ENCODE peak calls at places on chromosomes 3 and 15, in eight cellular contexts. One of them, this sample, is unnamed.
A peak's percentile ranks its signal among the peaks of the same experiment; 100 is the strongest.

GRCh38 chr3:134917631-134918030 is 122.6 kb downstream of the EPHB1 start:
- DNase-seq in IMR-90: no peak
- DNase-seq in lower lobe of right lung: no peak
- DNase-seq in thoracic aorta: no peak
- DNase-seq in GM23338: no peak
- DNase-seq in heart left ventricle: no peak
- DNase-seq in upper lobe of left lung: no peak
- DNase-seq in PC-3: peak; percentile 72
- DNase-seq in this sample: no peak

GRCh38 chr3:169077394-169077906 is 586.1 kb downstream of the MECOM start:
- DNase-seq in IMR-90: no peak
- DNase-seq in lower lobe of right lung: no peak
- DNase-seq in thoracic aorta: no peak
- DNase-seq in GM23338: no peak
- DNase-seq in heart left ventricle: no peak
- DNase-seq in upper lobe of left lung: no peak
- DNase-seq in PC-3: no peak
- DNase-seq in this sample: no peak

GRCh38 chr3:125129512-125129962 is 73.7 kb upstream of the HEG1 start:
- DNase-seq in IMR-90: peak; percentile 99
- DNase-seq in lower lobe of right lung: no peak
- DNase-seq in thoracic aorta: peak; percentile 46
- DNase-seq in GM23338: no peak
- DNase-seq in heart left ventricle: no peak
- DNase-seq in upper lobe of left lung: peak; percentile 56
- DNase-seq in PC-3: peak; percentile 79
- DNase-seq in this sample: peak; percentile 88

GRCh38 chr15:66875588-66876422 is 173.8 kb downstream of the SMAD6 start:
- DNase-seq in IMR-90: peak; percentile 25
- DNase-seq in lower lobe of right lung: no peak
- DNase-seq in thoracic aorta: no peak
- DNase-seq in GM23338: no peak
- DNase-seq in heart left ventricle: no peak
- DNase-seq in upper lobe of left lung: no peak
- DNase-seq in PC-3: no peak
- DNase-seq in this sample: no peak

GRCh38 chr15:70269991-70270751 is 172.5 kb upstream of the TLE3 start:
- DNase-seq in IMR-90: no peak
- DNase-seq in lower lobe of right lung: no peak
- DNase-seq in thoracic aorta: no peak
- DNase-seq in GM23338: no peak
- DNase-seq in heart left ventricle: peak; percentile 62
- DNase-seq in upper lobe of left lung: peak; percentile 51
- DNase-seq in PC-3: peak; percentile 85
- DNase-seq in this sample: no peak

GRCh38 chr3:13702226-13702820 is 153.4 kb downstream of the FBLN2 start:
- DNase-seq in IMR-90: no peak
- DNase-seq in lower lobe of right lung: no peak
- DNase-seq in thoracic aorta: no peak
- DNase-seq in GM23338: no peak
- DNase-seq in heart left ventricle: no peak
- DNase-seq in upper lobe of left lung: no peak
- DNase-seq in PC-3: no peak
- DNase-seq in this sample: peak; percentile 41

GRCh38 chr3:143328459-143328858 is 208.9 kb downstream of the CHST2 start:
- DNase-seq in IMR-90: no peak
- DNase-seq in lower lobe of right lung: no peak
- DNase-seq in thoracic aorta: no peak
- DNase-seq in GM23338: peak; percentile 8
- DNase-seq in heart left ventricle: no peak
- DNase-seq in upper lobe of left lung: no peak
- DNase-seq in PC-3: no peak
- DNase-seq in this sample: no peak

GRCh38 chr15:92121047-92121446 is 267.5 kb downstream of the SLCO3A1 start:
- DNase-seq in IMR-90: no peak
- DNase-seq in lower lobe of right lung: no peak
- DNase-seq in thoracic aorta: no peak
- DNase-seq in GM23338: no peak
- DNase-seq in heart left ventricle: no peak
- DNase-seq in upper lobe of left lung: no peak
- DNase-seq in PC-3: no peak
- DNase-seq in this sample: no peak

GRCh38 chr3:178810173-178810572 is 261.4 kb downstream of the ZMAT3 start:
- DNase-seq in IMR-90: no peak
- DNase-seq in lower lobe of right lung: no peak
- DNase-seq in thoracic aorta: no peak
- DNase-seq in GM23338: peak; percentile 14
- DNase-seq in heart left ventricle: peak; percentile 22
- DNase-seq in upper lobe of left lung: no peak
- DNase-seq in PC-3: no peak
- DNase-seq in this sample: no peak

GRCh38 chr15:88894819-88895767 is at the start of gene HAPLN3:
- DNase-seq in IMR-90: peak; percentile 47
- DNase-seq in lower lobe of right lung: no peak
- DNase-seq in thoracic aorta: no peak
- DNase-seq in GM23338: peak; percentile 83
- DNase-seq in heart left ventricle: no peak
- DNase-seq in upper lobe of left lung: peak; percentile 63
- DNase-seq in PC-3: no peak
- DNase-seq in this sample: no peak

GRCh38 chr3:167491626-167492025 is 17.8 kb upstream of the SERPINI2 start:
- DNase-seq in IMR-90: no peak
- DNase-seq in lower lobe of right lung: no peak
- DNase-seq in thoracic aorta: no peak
- DNase-seq in GM23338: peak; percentile 19
- DNase-seq in heart left ventricle: no peak
- DNase-seq in upper lobe of left lung: no peak
- DNase-seq in PC-3: no peak
- DNase-seq in this sample: no peak

GRCh38 chr3:192916455-192917257 is 1.0 kb downstream of the MB21D2 start:
- DNase-seq in IMR-90: peak; percentile 73
- DNase-seq in lower lobe of right lung: peak; percentile 77
- DNase-seq in thoracic aorta: no peak
- DNase-seq in GM23338: peak; percentile 93
- DNase-seq in heart left ventricle: peak; percentile 85
- DNase-seq in upper lobe of left lung: peak; percentile 63
- DNase-seq in PC-3: peak; percentile 72
- DNase-seq in this sample: peak; percentile 84

GRCh38 chr3:62755285-62755684 is 119.9 kb downstream of the CADPS start:
- DNase-seq in IMR-90: no peak
- DNase-seq in lower lobe of right lung: no peak
- DNase-seq in thoracic aorta: no peak
- DNase-seq in GM23338: no peak
- DNase-seq in heart left ventricle: no peak
- DNase-seq in upper lobe of left lung: no peak
- DNase-seq in PC-3: peak; percentile 16
- DNase-seq in this sample: no peak

GRCh38 chr3:170692720-170693119 is 106.8 kb upstream of the SLC7A14 start:
- DNase-seq in IMR-90: peak; percentile 70
- DNase-seq in lower lobe of right lung: no peak
- DNase-seq in thoracic aorta: no peak
- DNase-seq in GM23338: no peak
- DNase-seq in heart left ventricle: no peak
- DNase-seq in upper lobe of left lung: no peak
- DNase-seq in PC-3: peak; percentile 66
- DNase-seq in this sample: no peak

GRCh38 chr3:170695486-170696069 is 109.7 kb upstream of the SLC7A14 start:
- DNase-seq in IMR-90: no peak
- DNase-seq in lower lobe of right lung: no peak
- DNase-seq in thoracic aorta: no peak
- DNase-seq in GM23338: no peak
- DNase-seq in heart left ventricle: no peak
- DNase-seq in upper lobe of left lung: no peak
- DNase-seq in PC-3: peak; percentile 85
- DNase-seq in this sample: no peak

GRCh38 chr3:170689218-170689874 is 103.5 kb upstream of the SLC7A14 start:
- DNase-seq in IMR-90: peak; percentile 88
- DNase-seq in lower lobe of right lung: peak; percentile 64
- DNase-seq in thoracic aorta: no peak
- DNase-seq in GM23338: peak; percentile 83
- DNase-seq in heart left ventricle: no peak
- DNase-seq in upper lobe of left lung: peak; percentile 67
- DNase-seq in PC-3: peak; percentile 92
- DNase-seq in this sample: no peak

GRCh38 chr3:170690133-170690981 is 104.5 kb upstream of the SLC7A14 start:
- DNase-seq in IMR-90: peak; percentile 52
- DNase-seq in lower lobe of right lung: peak; percentile 79
- DNase-seq in thoracic aorta: no peak
- DNase-seq in GM23338: peak; percentile 80
- DNase-seq in heart left ventricle: peak; percentile 68
- DNase-seq in upper lobe of left lung: peak; percentile 65
- DNase-seq in PC-3: peak; percentile 40
- DNase-seq in this sample: peak; percentile 66
- TF ChIP-seq CTCF in IMR-90: peak; percentile 65
- TF ChIP-seq CTCF in lower lobe of right lung: peak; percentile 83
- TF ChIP-seq CTCF in thoracic aorta: peak; percentile 49
- TF ChIP-seq CTCF in GM23338: peak; percentile 86
- TF ChIP-seq CTCF in heart left ventricle: peak; percentile 75
- TF ChIP-seq CTCF in upper lobe of left lung: peak; percentile 53
- TF ChIP-seq CTCF in PC-3: peak; percentile 64
- TF ChIP-seq CTCF in this sample: peak; percentile 48

GRCh38 chr3:56758539-56758981 is 43.2 kb downstream of the ARHGEF3 start:
- DNase-seq in IMR-90: peak; percentile 91
- DNase-seq in lower lobe of right lung: peak; percentile 55
- DNase-seq in thoracic aorta: no peak
- DNase-seq in GM23338: no peak
- DNase-seq in heart left ventricle: no peak
- DNase-seq in upper lobe of left lung: peak; percentile 79
- DNase-seq in PC-3: peak; percentile 84
- DNase-seq in this sample: no peak

GRCh38 chr3:56753206-56753605 is 48.5 kb downstream of the ARHGEF3 start:
- DNase-seq in IMR-90: peak; percentile 40
- DNase-seq in lower lobe of right lung: no peak
- DNase-seq in thoracic aorta: no peak
- DNase-seq in GM23338: no peak
- DNase-seq in heart left ventricle: no peak
- DNase-seq in upper lobe of left lung: peak; percentile 63
- DNase-seq in PC-3: no peak
- DNase-seq in this sample: no peak

GRCh38 chr3:56751056-56751455 is 50.7 kb downstream of the ARHGEF3 start:
- DNase-seq in IMR-90: no peak
- DNase-seq in lower lobe of right lung: no peak
- DNase-seq in thoracic aorta: no peak
- DNase-seq in GM23338: no peak
- DNase-seq in heart left ventricle: no peak
- DNase-seq in upper lobe of left lung: no peak
- DNase-seq in PC-3: no peak
- DNase-seq in this sample: no peak

GRCh38 chr3:56759532-56759931 is 42.2 kb downstream of the ARHGEF3 start:
- DNase-seq in IMR-90: no peak
- DNase-seq in lower lobe of right lung: no peak
- DNase-seq in thoracic aorta: no peak
- DNase-seq in GM23338: no peak
- DNase-seq in heart left ventricle: no peak
- DNase-seq in upper lobe of left lung: no peak
- DNase-seq in PC-3: no peak
- DNase-seq in this sample: no peak

GRCh38 chr3:56754753-56755365 is 46.9 kb downstream of the ARHGEF3 start:
- DNase-seq in IMR-90: no peak
- DNase-seq in lower lobe of right lung: peak; percentile 54
- DNase-seq in thoracic aorta: no peak
- DNase-seq in GM23338: no peak
- DNase-seq in heart left ventricle: peak; percentile 41
- DNase-seq in upper lobe of left lung: peak; percentile 53
- DNase-seq in PC-3: no peak
- DNase-seq in this sample: no peak
- H3K4me3 ChIP-seq in IMR-90: no peak overlapping the region
- H3K4me3 ChIP-seq in lower lobe of right lung: peak overlapping the region; percentile 37
- H3K4me3 ChIP-seq in thoracic aorta: peak overlapping the region; percentile 43
- H3K4me3 ChIP-seq in GM23338: no peak overlapping the region
- H3K4me3 ChIP-seq in heart left ventricle: peak overlapping the region; percentile 18
- H3K4me3 ChIP-seq in upper lobe of left lung: peak overlapping the region; percentile 35
- H3K4me3 ChIP-seq in PC-3: no peak overlapping the region
- H3K4me3 ChIP-seq in this sample: no peak overlapping the region

GRCh38 chr15:43492266-43492665 is 690 bp downstream of the TP53BP1 start:
- DNase-seq in IMR-90: no peak
- DNase-seq in lower lobe of right lung: no peak
- DNase-seq in thoracic aorta: no peak
- DNase-seq in GM23338: peak; percentile 66
- DNase-seq in heart left ventricle: no peak
- DNase-seq in upper lobe of left lung: no peak
- DNase-seq in PC-3: no peak
- DNase-seq in this sample: no peak
- H3K27ac ChIP-seq in IMR-90: peak overlapping the region; percentile 95
- H3K27ac ChIP-seq in lower lobe of right lung: peak overlapping the region; percentile 82
- H3K27ac ChIP-seq in thoracic aorta: peak overlapping the region; percentile 65
- H3K27ac ChIP-seq in GM23338: peak overlapping the region; percentile 82
- H3K27ac ChIP-seq in heart left ventricle: peak overlapping the region; percentile 83
- H3K27ac ChIP-seq in upper lobe of left lung: peak overlapping the region; percentile 85
- H3K27ac ChIP-seq in PC-3: no peak overlapping the region
- H3K27ac ChIP-seq in this sample: peak overlapping the region; percentile 73

GRCh38 chr3:45779746-45780735 is 16.3 kb downstream of the SLC6A20 start:
- DNase-seq in IMR-90: no peak
- DNase-seq in lower lobe of right lung: no peak
- DNase-seq in thoracic aorta: no peak
- DNase-seq in GM23338: no peak
- DNase-seq in heart left ventricle: no peak
- DNase-seq in upper lobe of left lung: peak; percentile 54
- DNase-seq in PC-3: no peak
- DNase-seq in this sample: no peak
- TF ChIP-seq CTCF in IMR-90: no peak
- TF ChIP-seq CTCF in lower lobe of right lung: no peak
- TF ChIP-seq CTCF in thoracic aorta: no peak
- TF ChIP-seq CTCF in GM23338: no peak
- TF ChIP-seq CTCF in heart left ventricle: no peak
- TF ChIP-seq CTCF in upper lobe of left lung: no peak
- TF ChIP-seq CTCF in PC-3: no peak
- TF ChIP-seq CTCF in this sample: no peak

GRCh38 chr15:40859206-40859851 is 14.7 kb downstream of the RHOV start:
- DNase-seq in IMR-90: peak; percentile 68
- DNase-seq in lower lobe of right lung: peak; percentile 86
- DNase-seq in thoracic aorta: no peak
- DNase-seq in GM23338: peak; percentile 94
- DNase-seq in heart left ventricle: peak; percentile 62
- DNase-seq in upper lobe of left lung: peak; percentile 87
- DNase-seq in PC-3: peak; percentile 87
- DNase-seq in this sample: no peak

GRCh38 chr15:40856736-40857135 is 12.9 kb downstream of the SPINT1 start:
- DNase-seq in IMR-90: no peak
- DNase-seq in lower lobe of right lung: no peak
- DNase-seq in thoracic aorta: no peak
- DNase-seq in GM23338: no peak
- DNase-seq in heart left ventricle: no peak
- DNase-seq in upper lobe of left lung: no peak
- DNase-seq in PC-3: no peak
- DNase-seq in this sample: no peak

GRCh38 chr15:40855706-40856234 is 11.9 kb downstream of the SPINT1 start:
- DNase-seq in IMR-90: no peak
- DNase-seq in lower lobe of right lung: no peak
- DNase-seq in thoracic aorta: no peak
- DNase-seq in GM23338: no peak
- DNase-seq in heart left ventricle: no peak
- DNase-seq in upper lobe of left lung: no peak
- DNase-seq in PC-3: no peak
- DNase-seq in this sample: no peak

GRCh38 chr15:40858706-40859105 is 14.9 kb downstream of the SPINT1 start:
- DNase-seq in IMR-90: no peak
- DNase-seq in lower lobe of right lung: no peak
- DNase-seq in thoracic aorta: no peak
- DNase-seq in GM23338: no peak
- DNase-seq in heart left ventricle: no peak
- DNase-seq in upper lobe of left lung: no peak
- DNase-seq in PC-3: no peak
- DNase-seq in this sample: no peak

GRCh38 chr15:40857601-40858351 is 13.9 kb downstream of the SPINT1 start:
- DNase-seq in IMR-90: peak; percentile 48
- DNase-seq in lower lobe of right lung: peak; percentile 87
- DNase-seq in thoracic aorta: peak; percentile 39
- DNase-seq in GM23338: peak; percentile 87
- DNase-seq in heart left ventricle: peak; percentile 55
- DNase-seq in upper lobe of left lung: peak; percentile 87
- DNase-seq in PC-3: peak; percentile 97
- DNase-seq in this sample: no peak
- H3K4me3 ChIP-seq in IMR-90: no peak overlapping the region
- H3K4me3 ChIP-seq in lower lobe of right lung: no peak overlapping the region
- H3K4me3 ChIP-seq in thoracic aorta: no peak overlapping the region
- H3K4me3 ChIP-seq in GM23338: no peak overlapping the region
- H3K4me3 ChIP-seq in heart left ventricle: no peak overlapping the region
- H3K4me3 ChIP-seq in upper lobe of left lung: no peak overlapping the region
- H3K4me3 ChIP-seq in PC-3: no peak overlapping the region
- H3K4me3 ChIP-seq in this sample: no peak overlapping the region

This sample was measured in ascending aorta.